ENCODE peak calls at places on chromosomes 13 and 19, in seven cellular contexts. One of them, this sample, is unnamed.

GRCh38 chr13:76925115-76925514 is 23.2 kb upstream of the ACOD1 start:
- DNase-seq in uterus: no peak
- DNase-seq in breast epithelium: no peak
- DNase-seq in left ventricle myocardium inferior: no peak
- DNase-seq in heart right ventricle: no peak
- DNase-seq in IMR-90: no peak
- DNase-seq in upper lobe of left lung: no peak
- DNase-seq in this sample: no peak

GRCh38 chr19:40365613-40366401 is 17.3 kb downstream of the PLD3 start:
- DNase-seq in uterus: peak; percentile 66
- DNase-seq in left ventricle myocardium inferior: peak; percentile 58
- DNase-seq in heart right ventricle: peak; percentile 72
- DNase-seq in upper lobe of left lung: peak; percentile 84
- DNase-seq in IMR-90: peak; percentile 71
- DNase-seq in breast epithelium: peak; percentile 37
- DNase-seq in this sample: no peak

GRCh38 chr13:106348032-106348431 is 187.4 kb downstream of the EFNB2 start:
- DNase-seq in breast epithelium: no peak
- DNase-seq in heart right ventricle: no peak
- DNase-seq in left ventricle myocardium inferior: no peak
- DNase-seq in uterus: no peak
- DNase-seq in IMR-90: peak; percentile 48
- DNase-seq in upper lobe of left lung: no peak
- DNase-seq in this sample: no peak

GRCh38 chr13:35471466-35472307 is 4.8 kb downstream of the MAB21L1 start:
- DNase-seq in uterus: no peak
- DNase-seq in upper lobe of left lung: no peak
- DNase-seq in IMR-90: no peak
- DNase-seq in breast epithelium: no peak
- DNase-seq in left ventricle myocardium inferior: no peak
- DNase-seq in heart right ventricle: no peak
- DNase-seq in this sample: no peak

GRCh38 chr13:40682449-40683240 is 16.2 kb upstream of the FOXO1 start:
- DNase-seq in breast epithelium: no peak
- DNase-seq in upper lobe of left lung: no peak
- DNase-seq in heart right ventricle: no peak
- DNase-seq in left ventricle myocardium inferior: no peak
- DNase-seq in IMR-90: peak; percentile 35
- DNase-seq in uterus: no peak
- DNase-seq in this sample: no peak

GRCh38 chr13:40102360-40102727 is 446.9 kb downstream of the COG6 start:
- DNase-seq in heart right ventricle: no peak
- DNase-seq in uterus: no peak
- DNase-seq in IMR-90: no peak
- DNase-seq in left ventricle myocardium inferior: no peak
- DNase-seq in upper lobe of left lung: no peak
- DNase-seq in breast epithelium: no peak
- DNase-seq in this sample: no peak

GRCh38 chr13:30905932-30906383 is at the start of gene MEDAG:
- DNase-seq in upper lobe of left lung: no peak
- DNase-seq in IMR-90: peak; percentile 57
- DNase-seq in heart right ventricle: peak; percentile 79
- DNase-seq in uterus: peak; percentile 81
- DNase-seq in breast epithelium: peak; percentile 37
- DNase-seq in left ventricle myocardium inferior: peak; percentile 85
- DNase-seq in this sample: no peak

GRCh38 chr19:35030257-35031071 is at the start of gene SCN1B:
- DNase-seq in uterus: peak; percentile 63
- DNase-seq in left ventricle myocardium inferior: peak; percentile 65
- DNase-seq in IMR-90: peak; percentile 55
- DNase-seq in heart right ventricle: peak; percentile 73
- DNase-seq in upper lobe of left lung: peak; percentile 62
- DNase-seq in breast epithelium: no peak
- DNase-seq in this sample: no peak

GRCh38 chr13:69617587-69617986 is 490.0 kb upstream of the ATXN8OS start:
- DNase-seq in breast epithelium: no peak
- DNase-seq in left ventricle myocardium inferior: no peak
- DNase-seq in heart right ventricle: no peak
- DNase-seq in upper lobe of left lung: no peak
- DNase-seq in IMR-90: no peak
- DNase-seq in uterus: no peak
- DNase-seq in this sample: no peak

GRCh38 chr19:41792513-41793413 is 3.6 kb upstream of the CEACAM3 start:
- DNase-seq in IMR-90: peak; percentile 36
- DNase-seq in left ventricle myocardium inferior: peak; percentile 27
- DNase-seq in uterus: no peak
- DNase-seq in heart right ventricle: peak; percentile 31
- DNase-seq in breast epithelium: peak; percentile 47
- DNase-seq in upper lobe of left lung: peak; percentile 77
- DNase-seq in this sample: peak; percentile 13

GRCh38 chr19:38023661-38024574 is 116.9 kb downstream of the SIPA1L3 start:
- DNase-seq in breast epithelium: no peak
- DNase-seq in heart right ventricle: no peak
- DNase-seq in uterus: no peak
- DNase-seq in upper lobe of left lung: no peak
- DNase-seq in IMR-90: no peak
- DNase-seq in left ventricle myocardium inferior: no peak
- DNase-seq in this sample: no peak

GRCh38 chr13:114106526-114106925 is 25.9 kb downstream of the RASA3 start:
- DNase-seq in uterus: no peak
- DNase-seq in upper lobe of left lung: no peak
- DNase-seq in heart right ventricle: no peak
- DNase-seq in breast epithelium: no peak
- DNase-seq in IMR-90: no peak
- DNase-seq in left ventricle myocardium inferior: no peak
- DNase-seq in this sample: no peak

GRCh38 chr13:39483326-39483725 is 119.7 kb downstream of the LHFPL6 start:
- DNase-seq in breast epithelium: no peak
- DNase-seq in uterus: no peak
- DNase-seq in IMR-90: peak; percentile 18
- DNase-seq in heart right ventricle: no peak
- DNase-seq in left ventricle myocardium inferior: no peak
- DNase-seq in upper lobe of left lung: no peak
- DNase-seq in this sample: no peak

GRCh38 chr19:39363909-39364457 is 21.8 kb downstream of the SAMD4B start:
- DNase-seq in uterus: no peak
- DNase-seq in upper lobe of left lung: no peak
- DNase-seq in left ventricle myocardium inferior: peak; percentile 51
- DNase-seq in IMR-90: peak; percentile 80
- DNase-seq in heart right ventricle: peak; percentile 33
- DNase-seq in breast epithelium: no peak
- DNase-seq in this sample: no peak

GRCh38 chr19:15283141-15283885 is 49.0 kb downstream of the BRD4 start:
- DNase-seq in IMR-90: peak; percentile 59
- DNase-seq in uterus: no peak
- DNase-seq in heart right ventricle: no peak
- DNase-seq in breast epithelium: no peak
- DNase-seq in left ventricle myocardium inferior: no peak
- DNase-seq in upper lobe of left lung: peak; percentile 59
- DNase-seq in this sample: no peak

GRCh38 chr19:20558011-20558410 is 7.6 kb downstream of the ZNF737 start:
- DNase-seq in heart right ventricle: peak; percentile 18
- DNase-seq in left ventricle myocardium inferior: no peak
- DNase-seq in breast epithelium: no peak
- DNase-seq in IMR-90: no peak
- DNase-seq in uterus: no peak
- DNase-seq in upper lobe of left lung: no peak
- DNase-seq in this sample: no peak
- H3K9me3 ChIP-seq in heart right ventricle: peaks cover 91% of the 10 kb centered on the region
- H3K9me3 ChIP-seq in left ventricle myocardium inferior: peaks cover 85% of the 10 kb centered on the region
- H3K9me3 ChIP-seq in breast epithelium: peaks cover 63% of the 10 kb centered on the region
- H3K9me3 ChIP-seq in IMR-90: peaks cover 51% of the 10 kb centered on the region
- H3K9me3 ChIP-seq in uterus: peaks cover 55% of the 10 kb centered on the region
- H3K9me3 ChIP-seq in upper lobe of left lung: peaks cover 95% of the 10 kb centered on the region
- H3K9me3 ChIP-seq in this sample: peaks cover 41% of the 10 kb centered on the region

GRCh38 chr19:54837542-54837941 is 12.7 kb upstream of the KIR3DL2 start:
- DNase-seq in uterus: no peak
- DNase-seq in upper lobe of left lung: no peak
- DNase-seq in breast epithelium: no peak
- DNase-seq in heart right ventricle: no peak
- DNase-seq in IMR-90: no peak
- DNase-seq in left ventricle myocardium inferior: no peak
- DNase-seq in this sample: no peak
- H3K9me3 ChIP-seq in uterus: no peaks in the 10 kb centered on the region
- H3K9me3 ChIP-seq in upper lobe of left lung: no peaks in the 10 kb centered on the region
- H3K9me3 ChIP-seq in breast epithelium: no peaks in the 10 kb centered on the region
- H3K9me3 ChIP-seq in heart right ventricle: no peaks in the 10 kb centered on the region
- H3K9me3 ChIP-seq in IMR-90: peaks cover 14% of the 10 kb centered on the region
- H3K9me3 ChIP-seq in left ventricle myocardium inferior: no peaks in the 10 kb centered on the region
- H3K9me3 ChIP-seq in this sample: no peaks in the 10 kb centered on the region

DNA sequence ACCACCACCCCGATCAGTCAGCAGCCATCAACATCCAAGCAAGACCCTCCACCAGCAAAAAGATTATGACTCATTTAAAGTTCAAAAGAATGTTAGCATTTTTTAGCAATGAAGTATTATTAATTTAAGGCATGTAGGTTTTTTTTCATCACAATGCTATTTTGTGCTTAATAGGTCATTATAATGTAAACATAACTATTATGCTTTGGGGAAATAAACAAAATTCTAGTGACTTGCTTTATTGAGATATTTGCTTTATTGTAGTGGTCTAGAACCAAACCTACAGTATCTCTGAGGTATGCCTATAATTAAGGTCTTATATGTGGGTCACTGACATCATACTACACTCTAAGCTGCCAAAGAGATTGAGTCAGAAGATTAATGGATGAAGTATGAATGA is 20.0 kb downstream of the KLF12 start:
- DNase-seq in uterus: no peak
- DNase-seq in IMR-90: peak; percentile 62
- DNase-seq in heart right ventricle: no peak
- DNase-seq in upper lobe of left lung: no peak
- DNase-seq in left ventricle myocardium inferior: no peak
- DNase-seq in breast epithelium: no peak
- DNase-seq in this sample: no peak
- H3K9me3 ChIP-seq in uterus: peaks cover 6% of the 10 kb centered on the region
- H3K9me3 ChIP-seq in IMR-90: peaks cover 5% of the 10 kb centered on the region
- H3K9me3 ChIP-seq in heart right ventricle: peaks cover 21% of the 10 kb centered on the region
- H3K9me3 ChIP-seq in upper lobe of left lung: peaks cover 5% of the 10 kb centered on the region
- H3K9me3 ChIP-seq in left ventricle myocardium inferior: peaks cover 18% of the 10 kb centered on the region
- H3K9me3 ChIP-seq in breast epithelium: peaks cover 9% of the 10 kb centered on the region
- H3K9me3 ChIP-seq in this sample: no peaks in the 10 kb centered on the region

GRCh38 chr19:12350185-12350889 is 15.1 kb downstream of the ZNF442 start:
- DNase-seq in IMR-90: no peak
- DNase-seq in heart right ventricle: no peak
- DNase-seq in uterus: no peak
- DNase-seq in upper lobe of left lung: no peak
- DNase-seq in left ventricle myocardium inferior: no peak
- DNase-seq in breast epithelium: no peak
- DNase-seq in this sample: no peak

GRCh38 chr19:12353375-12353774 is 12.1 kb downstream of the ZNF442 start:
- DNase-seq in breast epithelium: no peak
- DNase-seq in IMR-90: no peak
- DNase-seq in heart right ventricle: no peak
- DNase-seq in upper lobe of left lung: no peak
- DNase-seq in uterus: no peak
- DNase-seq in left ventricle myocardium inferior: no peak
- DNase-seq in this sample: no peak

GRCh38 chr19:12345197-12345596 is 11.8 kb upstream of the ZNF563 start:
- DNase-seq in breast epithelium: no peak
- DNase-seq in heart right ventricle: no peak
- DNase-seq in IMR-90: no peak
- DNase-seq in upper lobe of left lung: no peak
- DNase-seq in uterus: no peak
- DNase-seq in left ventricle myocardium inferior: no peak
- DNase-seq in this sample: no peak

GRCh38 chr19:12346896-12347295 is 13.5 kb upstream of the ZNF563 start:
- DNase-seq in upper lobe of left lung: no peak
- DNase-seq in left ventricle myocardium inferior: no peak
- DNase-seq in breast epithelium: no peak
- DNase-seq in IMR-90: no peak
- DNase-seq in heart right ventricle: no peak
- DNase-seq in uterus: no peak
- DNase-seq in this sample: no peak

DNA sequence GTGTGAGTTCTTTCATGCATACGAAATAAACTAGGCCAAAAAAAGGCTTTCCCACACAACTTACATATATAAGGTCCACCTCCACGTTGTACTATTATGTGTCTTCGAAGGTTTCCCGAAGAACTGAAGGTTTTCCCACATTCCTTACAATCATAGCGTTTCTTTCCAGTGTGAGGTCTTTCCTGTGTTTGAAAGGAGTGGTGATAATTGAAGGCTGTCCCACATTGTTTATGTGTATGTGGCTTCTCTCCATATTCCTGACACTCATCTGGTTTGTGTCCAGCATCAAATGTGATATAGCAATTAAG is 14.6 kb downstream of the ZNF442 start:
- DNase-seq in left ventricle myocardium inferior: no peak
- DNase-seq in uterus: no peak
- DNase-seq in IMR-90: no peak
- DNase-seq in breast epithelium: no peak
- DNase-seq in upper lobe of left lung: no peak
- DNase-seq in heart right ventricle: no peak
- DNase-seq in this sample: no peak
- H3K9me3 ChIP-seq in left ventricle myocardium inferior: peaks cover 99% of the 10 kb centered on the region
- H3K9me3 ChIP-seq in uterus: peaks cover 43% of the 10 kb centered on the region
- H3K9me3 ChIP-seq in IMR-90: peaks cover 57% of the 10 kb centered on the region
- H3K9me3 ChIP-seq in breast epithelium: peaks cover 49% of the 10 kb centered on the region
- H3K9me3 ChIP-seq in upper lobe of left lung: peaks cover 58% of the 10 kb centered on the region
- H3K9me3 ChIP-seq in heart right ventricle: peaks cover 98% of the 10 kb centered on the region
- H3K9me3 ChIP-seq in this sample: peaks cover 12% of the 10 kb centered on the region

GRCh38 chr13:87622921-87623320 is 48.2 kb upstream of the SLITRK5 start:
- DNase-seq in upper lobe of left lung: no peak
- DNase-seq in breast epithelium: no peak
- DNase-seq in heart right ventricle: no peak
- DNase-seq in left ventricle myocardium inferior: no peak
- DNase-seq in uterus: no peak
- DNase-seq in IMR-90: no peak
- DNase-seq in this sample: no peak
- H3K9me3 ChIP-seq in upper lobe of left lung: no peaks in the 10 kb centered on the region
- H3K9me3 ChIP-seq in breast epithelium: no peaks in the 10 kb centered on the region
- H3K9me3 ChIP-seq in heart right ventricle: no peaks in the 10 kb centered on the region
- H3K9me3 ChIP-seq in left ventricle myocardium inferior: no peaks in the 10 kb centered on the region
- H3K9me3 ChIP-seq in uterus: no peaks in the 10 kb centered on the region
- H3K9me3 ChIP-seq in IMR-90: peaks cover 2% of the 10 kb centered on the region
- H3K9me3 ChIP-seq in this sample: no peaks in the 10 kb centered on the region

GRCh38 chr19:52997975-52998374 is 15.7 kb upstream of the ERVV-1 start:
- DNase-seq in left ventricle myocardium inferior: no peak
- DNase-seq in breast epithelium: no peak
- DNase-seq in IMR-90: no peak
- DNase-seq in heart right ventricle: no peak
- DNase-seq in upper lobe of left lung: no peak
- DNase-seq in uterus: no peak
- DNase-seq in this sample: no peak
- H3K9me3 ChIP-seq in left ventricle myocardium inferior: peaks cover 10% of the 10 kb centered on the region
- H3K9me3 ChIP-seq in breast epithelium: no peaks in the 10 kb centered on the region
- H3K9me3 ChIP-seq in IMR-90: no peaks in the 10 kb centered on the region
- H3K9me3 ChIP-seq in heart right ventricle: no peaks in the 10 kb centered on the region
- H3K9me3 ChIP-seq in upper lobe of left lung: no peaks in the 10 kb centered on the region
- H3K9me3 ChIP-seq in uterus: no peaks in the 10 kb centered on the region
- H3K9me3 ChIP-seq in this sample: no peaks in the 10 kb centered on the region

DNA sequence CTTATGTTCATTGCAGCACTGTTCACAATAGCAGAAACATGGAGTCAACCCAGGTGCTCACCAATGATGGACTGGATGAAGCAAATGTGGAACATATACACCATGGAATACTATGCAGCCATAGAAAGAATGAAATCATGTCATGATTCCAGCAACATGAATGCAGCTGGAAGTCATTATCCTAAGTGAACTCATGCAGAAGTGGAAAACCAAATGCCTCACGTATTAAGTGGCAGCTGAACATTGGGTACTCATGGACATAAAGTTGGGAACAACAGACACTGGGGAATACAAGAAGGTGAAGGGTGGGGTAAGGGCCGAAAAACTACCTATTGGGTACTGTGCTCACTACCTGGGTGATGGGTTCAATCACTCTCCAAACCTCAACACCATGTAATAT is 915.9 kb downstream of the UQCRFS1 start:
- DNase-seq in uterus: no peak
- DNase-seq in heart right ventricle: no peak
- DNase-seq in breast epithelium: no peak
- DNase-seq in IMR-90: no peak
- DNase-seq in left ventricle myocardium inferior: no peak
- DNase-seq in upper lobe of left lung: no peak
- DNase-seq in this sample: no peak
- H3K9me3 ChIP-seq in uterus: no peaks in the 10 kb centered on the region
- H3K9me3 ChIP-seq in heart right ventricle: no peaks in the 10 kb centered on the region
- H3K9me3 ChIP-seq in breast epithelium: no peaks in the 10 kb centered on the region
- H3K9me3 ChIP-seq in IMR-90: peaks cover 42% of the 10 kb centered on the region
- H3K9me3 ChIP-seq in left ventricle myocardium inferior: no peaks in the 10 kb centered on the region
- H3K9me3 ChIP-seq in upper lobe of left lung: no peaks in the 10 kb centered on the region
- H3K9me3 ChIP-seq in this sample: no peaks in the 10 kb centered on the region

This sample was measured in T-helper 17 cell.